ENCODE peak calls at places on chromosomes 7 and 10, in four cellular contexts. E is right lobe of liver, J is tibial artery, Q is iPS DF 6.9. R is an unnamed sample.

GRCh38 chr7:41834805-41835694 is 132.2 kb upstream of the INHBA start:
- DNase-seq in E (no peak), J (peak; percentile 64), Q (no peak), R (no peak)

GRCh38 chr10:45179716-45180115 is 135.7 kb downstream of the OR13A1 start:
- DNase-seq in E (no peak), J (peak; percentile 32), Q (no peak), R (peak; percentile 68)

GRCh38 chr7:69739182-69739581 is 140.9 kb downstream of the AUTS2 start:
- DNase-seq in E (no peak), J (no peak), Q (no peak), R (no peak)

GRCh38 chr7:35420657-35421056 is 166.8 kb upstream of the TBX20 start:
- DNase-seq in E (no peak), J (no peak), Q (no peak), R (no peak)

GRCh38 chr7:149525280-149525679 is 27.7 kb upstream of the ZNF746 start:
- DNase-seq in E (no peak), J (no peak), Q (no peak), R (no peak)

GRCh38 chr10:8060704-8061121 is 6.2 kb downstream of the GATA3 start:
- DNase-seq in E (no peak), J (no peak), Q (no peak), R (no peak)

GRCh38 chr7:17677408-17677807 is 262.9 kb downstream of the SNX13 start:
- DNase-seq in E (no peak), J (no peak), Q (no peak), R (no peak)

GRCh38 chr7:47690902-47691558 is 109.1 kb upstream of the TNS3 start:
- DNase-seq in E (no peak), J (no peak), Q (no peak), R (no peak)

DNA sequence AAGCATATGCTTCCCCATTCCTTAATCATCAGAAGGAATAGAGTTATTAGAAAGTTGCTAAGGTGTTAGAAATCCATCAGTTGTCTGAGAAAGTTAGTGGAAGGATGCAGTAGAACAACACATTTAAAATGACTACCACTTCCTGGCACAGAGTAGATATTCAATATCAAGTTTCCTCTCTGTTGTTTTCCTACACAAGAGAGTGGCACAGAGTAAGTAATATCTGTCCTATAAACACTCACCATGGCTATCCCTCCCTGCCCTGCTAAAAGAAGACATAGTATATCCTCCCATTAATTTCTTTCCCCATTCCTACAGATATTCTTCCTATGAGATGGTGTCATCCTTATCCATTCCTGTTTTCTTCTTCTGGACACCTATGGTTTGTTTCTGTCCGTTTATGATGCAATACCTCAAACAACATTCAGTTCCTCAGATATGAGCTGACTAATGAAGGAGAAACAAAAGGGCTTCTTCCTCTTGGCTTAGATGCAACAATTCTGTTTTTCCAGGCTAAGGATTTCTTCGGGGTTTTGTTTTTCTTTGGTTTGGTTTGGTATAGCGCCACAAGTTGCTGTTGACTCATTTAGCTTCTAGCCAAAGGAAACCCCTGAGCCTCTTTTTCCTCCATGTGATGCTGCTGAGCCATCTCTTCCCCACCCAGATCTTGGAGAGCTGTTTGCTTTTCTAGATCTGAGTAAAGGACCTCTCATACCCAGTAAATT is 32.9 kb upstream of the BPGM start:
- DNase-seq in E (no peak), J (peak; percentile 66), Q (no peak), R (no peak)
- H3K27ac ChIP-seq in E (no peak overlapping the region), J (peak overlapping the region; percentile 53), Q (no peak overlapping the region), R (peak overlapping the region; percentile 1)

GRCh38 chr10:5496261-5497250 is 2.8 kb downstream of the CALML5 start:
- DNase-seq in E (no peak), J (no peak), Q (no peak), R (no peak)
- H3K27ac ChIP-seq in E (no peak overlapping the region), J (no peak overlapping the region), Q (no peak overlapping the region), R (no peak overlapping the region)

GRCh38 chr7:15628876-15629275 is 57.6 kb downstream of the MEOX2 start:
- DNase-seq in E (no peak), J (no peak), Q (no peak), R (no peak)

GRCh38 chr7:15621468-15621867 is 59.7 kb upstream of the AGMO start:
- DNase-seq in E (no peak), J (no peak), Q (no peak), R (no peak)

GRCh38 chr7:15620491-15621185 is 58.8 kb upstream of the AGMO start:
- DNase-seq in E (no peak), J (no peak), Q (no peak), R (no peak)

GRCh38 chr7:15626041-15626440 is 60.4 kb downstream of the MEOX2 start:
- DNase-seq in E (no peak), J (no peak), Q (no peak), R (no peak)

GRCh38 chr7:15625456-15625855 is 61.0 kb downstream of the MEOX2 start:
- DNase-seq in E (no peak), J (no peak), Q (no peak), R (no peak)
- H3K27ac ChIP-seq in E (no peak overlapping the region), J (peak overlapping the region; percentile 10), Q (no peak overlapping the region), R (no peak overlapping the region)

GRCh38 chr10:124008187-124008970 is 85.0 kb downstream of the CHST15 start:
- DNase-seq in E (peak; percentile 37), J (peak; percentile 17), Q (no peak), R (no peak)

GRCh38 chr10:124010024-124010423 is 83.4 kb downstream of the CHST15 start:
- DNase-seq in E (no peak), J (peak; percentile 10), Q (no peak), R (no peak)

GRCh38 chr10:124011464-124011863 is 81.9 kb downstream of the CHST15 start:
- DNase-seq in E (no peak), J (no peak), Q (no peak), R (no peak)

GRCh38 chr10:124010563-124011131 is 82.8 kb downstream of the CHST15 start:
- DNase-seq in E (no peak), J (no peak), Q (peak; percentile 68), R (no peak)

DNA sequence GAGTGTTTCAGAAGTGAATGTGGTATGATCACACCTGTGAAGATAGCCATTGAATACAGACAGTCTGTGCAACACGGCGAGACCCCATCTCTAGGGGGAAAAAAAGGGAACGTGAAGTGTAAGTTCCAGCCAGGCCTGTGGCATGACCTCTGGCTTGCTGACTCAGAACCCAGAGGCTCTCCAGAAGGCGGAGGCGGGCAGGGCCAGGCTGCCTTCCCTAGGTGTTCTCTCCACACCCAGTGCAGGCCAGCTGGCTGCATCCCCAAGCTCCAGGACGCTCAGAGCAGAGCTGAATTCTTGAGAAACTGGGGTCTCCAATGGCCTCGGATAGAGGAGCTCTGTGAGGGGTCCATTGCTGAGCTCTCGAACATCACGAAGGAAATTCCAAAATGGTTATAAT is 83.8 kb downstream of the CHST15 start:
- DNase-seq in E (peak; percentile 43), J (peak; percentile 11), Q (no peak), R (no peak)
- H3K27ac ChIP-seq in E (no peak overlapping the region), J (no peak overlapping the region), Q (no peak overlapping the region), R (no peak overlapping the region)

GRCh38 chr10:100046088-100046487 is 35.6 kb downstream of the CPN1 start:
- DNase-seq in E (peak; percentile 85), J (peak; percentile 87), Q (peak; percentile 77), R (peak; percentile 87)

GRCh38 chr10:100041620-100042019 is 31.9 kb upstream of the DNMBP start:
- DNase-seq in E (no peak), J (no peak), Q (no peak), R (peak; percentile 27)

GRCh38 chr10:100043796-100044195 is 34.0 kb upstream of the DNMBP start:
- DNase-seq in E (no peak), J (peak; percentile 56), Q (no peak), R (peak; percentile 81)

GRCh38 chr10:100045592-100045991 is 35.8 kb upstream of the DNMBP start:
- DNase-seq in E (no peak), J (no peak), Q (no peak), R (no peak)

DNA sequence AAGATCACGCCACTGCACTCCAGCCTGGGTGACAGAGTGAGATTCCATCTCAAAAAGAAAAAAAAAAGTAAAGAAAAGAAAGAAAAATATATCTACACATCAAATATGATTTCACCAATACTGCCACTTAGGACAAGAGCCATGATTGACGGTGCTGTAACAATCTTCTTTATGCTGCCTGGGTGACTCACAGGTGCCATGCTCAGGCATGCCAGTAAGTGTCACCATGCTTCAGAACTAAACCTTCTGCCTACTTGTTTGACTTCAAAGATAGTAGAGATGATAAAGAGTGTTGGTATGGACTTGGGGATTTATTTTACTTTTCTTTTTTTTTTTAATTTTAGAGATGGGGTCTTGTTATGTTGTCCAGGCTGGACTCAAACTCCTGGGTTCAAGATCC is 33.6 kb upstream of the DNMBP start:
- DNase-seq in E (no peak), J (no peak), Q (no peak), R (no peak)
- H3K27ac ChIP-seq in E (peak overlapping the region; percentile 8), J (no peak overlapping the region), Q (no peak overlapping the region), R (peak overlapping the region; percentile 72)

GRCh38 chr7:155215576-155216325 is 81.9 kb upstream of the INSIG1 start:
- DNase-seq in E (no peak), J (no peak), Q (no peak), R (no peak)
- H3K27ac ChIP-seq in E (no peak overlapping the region), J (no peak overlapping the region), Q (no peak overlapping the region), R (no peak overlapping the region)

GRCh38 chr10:133274751-133275682 is 1.7 kb downstream of the ADAM8 start:
- DNase-seq in E (peak; percentile 56), J (no peak), Q (no peak), R (no peak)

GRCh38 chr10:133277277-133277992 is 767 bp upstream of the ADAM8 start:
- DNase-seq in E (peak; percentile 58), J (no peak), Q (no peak), R (no peak)

GRCh38 chr10:133275683-133276092 is 980 bp downstream of the ADAM8 start:
- DNase-seq in E (no peak), J (no peak), Q (no peak), R (no peak)

GRCh38 chr10:133276435-133277201 is at the start of gene ADAM8:
- DNase-seq in E (peak; percentile 65), J (no peak), Q (no peak), R (no peak)

DNA sequence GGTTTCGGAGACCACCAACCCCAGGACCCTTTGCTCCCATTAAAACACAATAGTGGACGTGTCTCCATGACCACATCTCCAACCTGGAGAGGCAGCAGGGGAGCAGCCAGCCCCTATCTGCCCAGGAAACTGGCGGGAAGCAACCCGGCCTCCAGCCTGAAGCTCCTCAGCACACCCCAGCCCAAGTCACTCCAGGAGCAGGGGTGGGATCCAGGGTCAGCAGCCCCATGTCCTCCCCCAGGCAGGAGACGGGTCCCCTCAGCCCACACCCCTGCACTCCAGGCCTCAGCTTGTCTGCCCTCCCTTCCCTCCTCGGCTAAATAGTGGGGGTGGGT is 601 bp downstream of the ADAM8 start:
- DNase-seq in E (no peak), J (no peak), Q (no peak), R (no peak)
- H3K27ac ChIP-seq in E (peak overlapping the region; percentile 13), J (no peak overlapping the region), Q (no peak overlapping the region), R (no peak overlapping the region)

GRCh38 chr7:142853739-142854504 is 954 bp upstream of the EPHB6 start:
- DNase-seq in E (peak; percentile 70), J (peak; percentile 66), Q (no peak), R (peak; percentile 63)
- H3K27ac ChIP-seq in E (peak overlapping the region; percentile 41), J (peak overlapping the region; percentile 71), Q (no peak overlapping the region), R (peak overlapping the region; percentile 69)

GRCh38 chr10:97277551-97277950 is 14.9 kb downstream of the ARHGAP19 start:
- DNase-seq in E (no peak), J (no peak), Q (no peak), R (no peak)

GRCh38 chr10:97279121-97279815 is 13.2 kb downstream of the ARHGAP19 start:
- DNase-seq in E (no peak), J (no peak), Q (no peak), R (no peak)

GRCh38 chr10:97278491-97278989 is 13.9 kb downstream of the ARHGAP19 start:
- DNase-seq in E (no peak), J (no peak), Q (no peak), R (no peak)

GRCh38 chr10:97274828-97275227 is 17.6 kb downstream of the ARHGAP19 start:
- DNase-seq in E (no peak), J (no peak), Q (no peak), R (no peak)

GRCh38 chr10:97280783-97281182 is 11.7 kb downstream of the ARHGAP19 start:
- DNase-seq in E (no peak), J (no peak), Q (no peak), R (no peak)
- H3K27ac ChIP-seq in E (no peak overlapping the region), J (no peak overlapping the region), Q (no peak overlapping the region), R (no peak overlapping the region)